ENCODE peak calls at places on chromosomes 4 and X, in six cellular contexts. One of them, this sample, is unnamed.

GRCh38 chr4:173370130-173370476 is 651 bp upstream of the SAP30 start:
- DNase-seq in hepatocyte: no peak
- DNase-seq in ovary: peak; percentile 62
- DNase-seq in choroid plexus epithelial cell: no peak
- DNase-seq in upper lobe of right lung: peak; percentile 78
- DNase-seq in GM12864: no peak
- DNase-seq in this sample: no peak

GRCh38 chrX:80879143-80879542 is 69.5 kb upstream of the BRWD3 start:
- DNase-seq in hepatocyte: peak; percentile 25
- DNase-seq in ovary: no peak
- DNase-seq in GM12864: no peak
- DNase-seq in choroid plexus epithelial cell: no peak
- DNase-seq in upper lobe of right lung: no peak
- DNase-seq in this sample: no peak

GRCh38 chr4:52889778-52890400 is 27.8 kb downstream of the RASL11B start:
- DNase-seq in ovary: no peak
- DNase-seq in hepatocyte: no peak
- DNase-seq in choroid plexus epithelial cell: peak; percentile 23
- DNase-seq in upper lobe of right lung: no peak
- DNase-seq in GM12864: no peak
- DNase-seq in this sample: no peak

GRCh38 chr4:128455076-128455345 is 167.4 kb upstream of the PGRMC2 start:
- DNase-seq in upper lobe of right lung: no peak
- DNase-seq in choroid plexus epithelial cell: no peak
- DNase-seq in GM12864: no peak
- DNase-seq in hepatocyte: no peak
- DNase-seq in ovary: peak; percentile 13
- DNase-seq in this sample: no peak

GRCh38 chr4:38113136-38113535 is 152.9 kb downstream of the PTTG2 start:
- DNase-seq in GM12864: no peak
- DNase-seq in hepatocyte: no peak
- DNase-seq in ovary: no peak
- DNase-seq in upper lobe of right lung: no peak
- DNase-seq in choroid plexus epithelial cell: no peak
- DNase-seq in this sample: no peak

GRCh38 chrX:36867143-36867542 is 141.0 kb upstream of the FAM47C start:
- DNase-seq in ovary: no peak
- DNase-seq in choroid plexus epithelial cell: peak; percentile 41
- DNase-seq in hepatocyte: peak; percentile 64
- DNase-seq in upper lobe of right lung: no peak
- DNase-seq in GM12864: no peak
- DNase-seq in this sample: no peak

GRCh38 chr4:2445571-2445970 is 23.3 kb upstream of the RNF4 start:
- DNase-seq in upper lobe of right lung: no peak
- DNase-seq in ovary: no peak
- DNase-seq in choroid plexus epithelial cell: no peak
- DNase-seq in hepatocyte: no peak
- DNase-seq in GM12864: no peak
- DNase-seq in this sample: no peak

GRCh38 chr4:18684932-18685331 is 663.4 kb upstream of the LCORL start:
- DNase-seq in ovary: no peak
- DNase-seq in hepatocyte: no peak
- DNase-seq in choroid plexus epithelial cell: no peak
- DNase-seq in GM12864: no peak
- DNase-seq in upper lobe of right lung: no peak
- DNase-seq in this sample: no peak

GRCh38 chr4:108571027-108571569 is 49.3 kb upstream of the RPL34 start:
- DNase-seq in ovary: no peak
- DNase-seq in GM12864: no peak
- DNase-seq in choroid plexus epithelial cell: peak; percentile 76
- DNase-seq in hepatocyte: no peak
- DNase-seq in upper lobe of right lung: no peak
- DNase-seq in this sample: no peak

GRCh38 chr4:39326468-39326960 is 39.6 kb downstream of the RFC1 start:
- DNase-seq in hepatocyte: no peak
- DNase-seq in GM12864: no peak
- DNase-seq in upper lobe of right lung: no peak
- DNase-seq in choroid plexus epithelial cell: no peak
- DNase-seq in ovary: no peak
- DNase-seq in this sample: no peak

GRCh38 chrX:150899191-150899757 is 806 bp upstream of the CD99L2 start:
- DNase-seq in ovary: peak; percentile 8
- DNase-seq in upper lobe of right lung: peak; percentile 67
- DNase-seq in GM12864: no peak
- DNase-seq in hepatocyte: peak; percentile 36
- DNase-seq in choroid plexus epithelial cell: peak; percentile 28
- DNase-seq in this sample: no peak

GRCh38 chr4:91099666-91100065 is 972.5 kb downstream of the CCSER1 start:
- DNase-seq in ovary: no peak
- DNase-seq in upper lobe of right lung: no peak
- DNase-seq in GM12864: no peak
- DNase-seq in choroid plexus epithelial cell: no peak
- DNase-seq in hepatocyte: no peak
- DNase-seq in this sample: no peak

GRCh38 chr4:40377462-40378385 is 42.6 kb downstream of the CHRNA9 start:
- DNase-seq in choroid plexus epithelial cell: peak; percentile 33
- DNase-seq in ovary: no peak
- DNase-seq in hepatocyte: peak; percentile 48
- DNase-seq in GM12864: no peak
- DNase-seq in upper lobe of right lung: no peak
- DNase-seq in this sample: no peak

GRCh38 chrX:20442597-20442996 is 175.9 kb upstream of the RPS6KA3 start:
- DNase-seq in upper lobe of right lung: peak; percentile 86
- DNase-seq in GM12864: peak; percentile 60
- DNase-seq in hepatocyte: peak; percentile 81
- DNase-seq in ovary: peak; percentile 21
- DNase-seq in choroid plexus epithelial cell: peak; percentile 92
- DNase-seq in this sample: peak; percentile 44

GRCh38 chr4:85370400-85371032 is 104.4 kb upstream of the ARHGAP24 start:
- DNase-seq in ovary: no peak
- DNase-seq in hepatocyte: peak; percentile 58
- DNase-seq in upper lobe of right lung: no peak
- DNase-seq in GM12864: no peak
- DNase-seq in choroid plexus epithelial cell: peak; percentile 65
- DNase-seq in this sample: peak; percentile 14

GRCh38 chr4:112865443-112865842 is 184.0 kb upstream of the ANK2 start:
- DNase-seq in ovary: no peak
- DNase-seq in choroid plexus epithelial cell: peak; percentile 6
- DNase-seq in upper lobe of right lung: no peak
- DNase-seq in hepatocyte: no peak
- DNase-seq in GM12864: no peak
- DNase-seq in this sample: no peak

GRCh38 chr4:85500110-85500867 is 25.3 kb downstream of the ARHGAP24 start:
- DNase-seq in choroid plexus epithelial cell: peak; percentile 51
- DNase-seq in hepatocyte: no peak
- DNase-seq in upper lobe of right lung: no peak
- DNase-seq in ovary: no peak
- DNase-seq in GM12864: no peak
- DNase-seq in this sample: no peak

GRCh38 chrX:41397768-41398167 is 49.4 kb upstream of the NYX start:
- DNase-seq in upper lobe of right lung: no peak
- DNase-seq in GM12864: no peak
- DNase-seq in ovary: no peak
- DNase-seq in hepatocyte: no peak
- DNase-seq in choroid plexus epithelial cell: no peak
- DNase-seq in this sample: no peak

GRCh38 chrX:133838761-133839676 is 146.4 kb downstream of the GPC3 start:
- DNase-seq in hepatocyte: peak; percentile 56
- DNase-seq in ovary: no peak
- DNase-seq in GM12864: no peak
- DNase-seq in upper lobe of right lung: no peak
- DNase-seq in choroid plexus epithelial cell: peak; percentile 60
- DNase-seq in this sample: peak; percentile 3

GRCh38 chr4:152605641-152606304 is 69.9 kb upstream of the FBXW7 start:
- DNase-seq in upper lobe of right lung: no peak
- DNase-seq in choroid plexus epithelial cell: no peak
- DNase-seq in hepatocyte: peak; percentile 28
- DNase-seq in GM12864: no peak
- DNase-seq in ovary: no peak
- DNase-seq in this sample: peak; percentile 85

GRCh38 chr4:683982-684571 is 4.9 kb downstream of the SLC49A3 start:
- DNase-seq in GM12864: no peak
- DNase-seq in upper lobe of right lung: peak; percentile 79
- DNase-seq in hepatocyte: peak; percentile 85
- DNase-seq in ovary: no peak
- DNase-seq in choroid plexus epithelial cell: peak; percentile 82
- DNase-seq in this sample: no peak

GRCh38 chr4:23660865-23661264 is 229.0 kb downstream of the PPARGC1A start:
- DNase-seq in choroid plexus epithelial cell: no peak
- DNase-seq in hepatocyte: no peak
- DNase-seq in GM12864: no peak
- DNase-seq in ovary: no peak
- DNase-seq in upper lobe of right lung: no peak
- DNase-seq in this sample: no peak

GRCh38 chrX:152958047-152958446 is 35.9 kb downstream of the PNMA5 start:
- DNase-seq in choroid plexus epithelial cell: no peak
- DNase-seq in ovary: no peak
- DNase-seq in upper lobe of right lung: no peak
- DNase-seq in GM12864: no peak
- DNase-seq in hepatocyte: no peak
- DNase-seq in this sample: no peak
- H3K4me3 ChIP-seq in choroid plexus epithelial cell: no peak overlapping the region
- H3K4me3 ChIP-seq in ovary: no peak overlapping the region
- H3K4me3 ChIP-seq in upper lobe of right lung: peak overlapping the region; percentile 36
- H3K4me3 ChIP-seq in GM12864: peak overlapping the region; percentile 50
- H3K4me3 ChIP-seq in hepatocyte: no peak overlapping the region
- H3K4me3 ChIP-seq in this sample: peak overlapping the region; percentile 35

DNA sequence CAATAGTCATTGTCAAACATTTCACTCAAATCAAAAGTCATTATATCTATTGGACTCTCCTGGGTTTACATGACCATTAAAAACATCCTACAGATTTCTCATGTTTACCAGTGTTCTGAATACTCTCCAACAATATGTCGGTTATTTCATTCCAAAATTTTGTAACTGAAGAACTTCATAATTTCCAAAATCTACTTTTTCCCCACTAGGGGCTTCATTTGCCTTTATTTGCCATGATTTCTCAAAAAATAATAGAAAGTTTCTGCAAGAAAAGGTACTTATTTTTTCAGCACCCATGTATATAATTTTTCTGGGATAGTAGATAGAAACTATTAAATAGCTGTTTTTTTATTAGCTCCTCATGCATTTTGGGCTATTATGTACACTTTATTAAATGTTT is 49.0 kb downstream of the PRDM5 start:
- DNase-seq in ovary: no peak
- DNase-seq in choroid plexus epithelial cell: no peak
- DNase-seq in hepatocyte: no peak
- DNase-seq in GM12864: no peak
- DNase-seq in upper lobe of right lung: no peak
- DNase-seq in this sample: no peak
- TF ChIP-seq CTCF in ovary: no peak
- TF ChIP-seq CTCF in choroid plexus epithelial cell: no peak
- TF ChIP-seq CTCF in hepatocyte: peak; percentile 19
- TF ChIP-seq CTCF in GM12864: no peak
- TF ChIP-seq CTCF in upper lobe of right lung: peak; percentile 6
- TF ChIP-seq CTCF in this sample: peak; percentile 13

DNA sequence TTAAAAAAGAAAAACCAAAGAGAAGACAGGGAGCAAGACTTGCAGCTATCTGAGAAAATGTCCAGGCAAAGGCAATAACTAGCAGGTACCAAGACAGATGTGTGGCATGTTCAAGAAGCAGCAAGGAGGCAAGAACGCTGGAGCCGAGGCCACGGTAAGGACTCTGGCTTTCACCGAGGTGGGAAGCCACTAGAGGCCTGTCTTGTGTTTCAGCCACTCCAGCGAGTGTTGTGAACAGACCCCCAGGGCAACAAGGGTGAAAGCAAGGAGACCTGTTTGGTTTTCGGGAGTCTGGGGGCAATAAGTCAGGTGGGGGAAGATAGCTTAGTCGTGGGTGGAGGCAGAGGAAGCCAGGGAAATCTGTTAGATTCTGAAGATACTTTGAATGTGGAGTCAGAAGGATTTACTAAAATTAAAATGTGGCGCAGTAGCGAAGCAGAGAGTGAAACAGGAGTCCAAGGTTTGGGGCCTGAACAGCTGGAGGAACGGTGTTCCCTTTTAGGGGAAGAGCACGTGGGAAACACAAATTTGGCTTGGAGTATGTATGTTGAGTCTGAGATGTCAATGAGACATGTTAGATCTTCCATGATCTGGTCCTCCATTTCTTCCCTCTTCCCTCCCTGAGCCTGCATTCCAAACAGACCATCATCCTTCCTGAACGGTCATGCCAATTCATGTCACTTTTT is 3.1 kb downstream of the WDR1 start:
- DNase-seq in choroid plexus epithelial cell: no peak
- DNase-seq in GM12864: no peak
- DNase-seq in hepatocyte: no peak
- DNase-seq in upper lobe of right lung: no peak
- DNase-seq in ovary: no peak
- DNase-seq in this sample: no peak
- H3K4me3 ChIP-seq in choroid plexus epithelial cell: peak overlapping the region; percentile 12
- H3K4me3 ChIP-seq in GM12864: no peak overlapping the region
- H3K4me3 ChIP-seq in hepatocyte: no peak overlapping the region
- H3K4me3 ChIP-seq in upper lobe of right lung: no peak overlapping the region
- H3K4me3 ChIP-seq in ovary: no peak overlapping the region
- H3K4me3 ChIP-seq in this sample: no peak overlapping the region

DNA sequence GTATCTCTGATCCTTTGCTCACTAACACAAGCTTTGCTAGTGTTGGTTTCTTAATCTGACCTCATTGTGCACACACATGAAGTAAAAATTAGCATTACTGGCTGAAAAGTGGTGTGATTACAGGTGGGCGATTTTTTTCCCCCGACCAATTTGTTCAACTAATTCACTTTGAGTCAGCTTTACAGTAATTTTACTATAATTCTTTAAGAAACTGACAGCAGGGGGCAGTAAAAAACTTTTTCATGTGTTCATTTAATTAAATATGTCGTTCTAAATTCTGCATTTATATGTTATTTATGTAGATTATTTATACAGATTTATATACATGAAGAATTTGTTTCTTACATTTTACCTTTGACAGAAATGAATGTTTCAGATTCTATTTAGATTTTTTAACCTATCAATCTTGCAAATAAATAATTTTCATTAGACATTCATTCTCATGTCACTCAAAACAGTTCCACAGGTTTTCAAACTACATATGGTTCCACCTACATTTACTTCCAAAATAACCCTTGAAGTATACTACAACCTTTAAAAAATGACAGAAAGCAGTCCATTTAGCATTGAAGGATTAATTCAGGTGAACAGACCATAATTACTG is 17.5 kb downstream of the PALLD start:
- DNase-seq in choroid plexus epithelial cell: peak; percentile 65
- DNase-seq in hepatocyte: peak; percentile 67
- DNase-seq in upper lobe of right lung: no peak
- DNase-seq in ovary: no peak
- DNase-seq in GM12864: no peak
- DNase-seq in this sample: peak; percentile 27
- TF ChIP-seq CTCF in choroid plexus epithelial cell: peak; percentile 40
- TF ChIP-seq CTCF in hepatocyte: peak; percentile 74
- TF ChIP-seq CTCF in upper lobe of right lung: peak; percentile 53
- TF ChIP-seq CTCF in ovary: no peak
- TF ChIP-seq CTCF in GM12864: no peak
- TF ChIP-seq CTCF in this sample: peak; percentile 9